ENCODE peak calls at places on chromosomes 6 and 20, in four cellular contexts. E, F, G and L are unnamed samples.

GRCh38 chr6:14085176-14085787 is 32.3 kb upstream of the CD83 start:
- DNase-seq in G (no peak), E (no peak), F (no peak), L (no peak)

GRCh38 chr6:133100870-133101269 is 140.3 kb upstream of the EYA4 start:
- DNase-seq in G (no peak), E (no peak), F (no peak), L (no peak)

GRCh38 chr6:28474441-28475219 is 31.3 kb upstream of the ZSCAN23 start:
- DNase-seq in E (peak; percentile 79), G (peak; percentile 87), F (peak; percentile 92), L (no peak)

GRCh38 chr20:59984551-59984950 is 26.3 kb downstream of the CDH26 start:
- DNase-seq in E (no peak), G (no peak), F (no peak), L (no peak)

GRCh38 chr6:43724914-43725642 is 37.5 kb upstream of the MRPS18A start:
- DNase-seq in G (peak; percentile 85), E (no peak), F (peak; percentile 95), L (no peak)

GRCh38 chr6:6856538-6857523 is 250.9 kb upstream of the RREB1 start:
- DNase-seq in F (peak; percentile 37), E (no peak), G (peak; percentile 85), L (peak; percentile 57)

GRCh38 chr6:1117530-1118286 is 194.2 kb upstream of the FOXQ1 start:
- DNase-seq in E (no peak), F (no peak), G (no peak), L (no peak)

GRCh38 chr6:35034411-35035171 is 106.5 kb downstream of the TCP11 start:
- DNase-seq in E (no peak), G (no peak), F (no peak), L (peak; percentile 26)

GRCh38 chr6:149840345-149841075 is 23.6 kb downstream of the LRP11 start:
- DNase-seq in E (no peak), F (peak; percentile 92), G (peak; percentile 69), L (peak; percentile 82)

GRCh38 chr6:169839898-169840631 is 88.6 kb downstream of the ERMARD start:
- DNase-seq in F (no peak), E (no peak), G (no peak), L (peak; percentile 12)

GRCh38 chr20:20064303-20064702 is 12.0 kb downstream of the CFAP61 start:
- DNase-seq in G (no peak), F (no peak), E (no peak), L (no peak)

GRCh38 chr20:16760431-16761304 is 12.5 kb downstream of the OTOR start:
- DNase-seq in F (no peak), E (no peak), G (peak; percentile 0), L (no peak)

GRCh38 chr20:16759161-16759523 is 11.0 kb downstream of the OTOR start:
- DNase-seq in G (no peak), E (no peak), F (no peak), L (no peak)

GRCh38 chr20:16758459-16759160 is 10.5 kb downstream of the OTOR start:
- DNase-seq in E (no peak), G (no peak), F (no peak), L (no peak)

GRCh38 chr20:16764560-16764959 is 16.4 kb downstream of the OTOR start:
- DNase-seq in F (no peak), E (no peak), G (no peak), L (no peak)

DNA sequence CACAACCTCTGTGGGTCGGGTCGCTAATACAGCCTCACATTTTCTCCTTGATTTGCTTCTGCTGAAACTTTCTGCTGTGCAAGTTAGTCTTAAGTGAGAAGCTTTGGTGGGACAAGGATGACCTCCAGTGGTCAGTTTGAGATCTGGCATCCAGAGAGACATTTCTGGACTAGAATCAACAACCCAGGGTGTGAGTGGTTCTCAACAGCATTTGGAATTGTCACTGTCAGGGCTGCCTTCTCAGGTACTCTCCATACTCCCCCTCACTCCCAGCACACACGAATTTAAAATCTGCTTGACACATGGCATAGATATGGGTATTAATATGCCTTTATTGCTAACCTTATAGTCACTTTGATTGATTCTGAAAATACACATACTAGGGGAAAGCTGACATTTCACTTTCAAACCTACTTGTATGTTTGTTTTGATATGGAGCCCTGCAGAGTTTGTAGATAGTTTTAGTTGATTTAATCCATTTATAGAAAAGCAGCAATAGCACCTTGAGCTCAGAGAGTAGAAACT is 13.2 kb downstream of the OTOR start:
- DNase-seq in F (peak; percentile 75), G (peak; percentile 73), E (peak; percentile 59), L (peak; percentile 70)
- H4K91ac ChIP-seq in F (no peak overlapping the region), G (no peak overlapping the region), E (no peak overlapping the region), L (no peak overlapping the region)

GRCh38 chr20:57263127-57263609 is 3.3 kb downstream of the BMP7 start:
- DNase-seq in G (no peak), F (no peak), E (no peak), L (no peak)
- H4K91ac ChIP-seq in G (no peak overlapping the region), F (no peak overlapping the region), E (no peak overlapping the region), L (no peak overlapping the region)

GRCh38 chr6:41640436-41640835 is 2.2 kb downstream of the MDFI start:
- DNase-seq in G (no peak), F (no peak), E (no peak), L (no peak)

GRCh38 chr6:41641352-41641925 is 3.2 kb downstream of the MDFI start:
- DNase-seq in G (no peak), E (no peak), F (no peak), L (no peak)

GRCh38 chr6:41643899-41644269 is 5.6 kb downstream of the MDFI start:
- DNase-seq in E (no peak), F (no peak), G (no peak), L (no peak)

GRCh38 chr6:41642960-41643898 is 5.0 kb downstream of the MDFI start:
- DNase-seq in E (no peak), G (no peak), F (no peak), L (no peak)

GRCh38 chr6:41642090-41642959 is 4.1 kb downstream of the MDFI start:
- DNase-seq in G (no peak), E (no peak), F (no peak), L (no peak)
- H4K91ac ChIP-seq in G (no peak overlapping the region), E (no peak overlapping the region), F (no peak overlapping the region), L (no peak overlapping the region)

GRCh38 chr20:3172933-3173581 is at the start of gene LZTS3:
- DNase-seq in E (peak; percentile 87), G (peak; percentile 74), F (peak; percentile 39), L (peak; percentile 86)
- H4K91ac ChIP-seq in E (no peak within 1 kb of the TSS), G (peak within 1 kb of the TSS; percentile 75), F (peak within 1 kb of the TSS; percentile 80), L (no peak within 1 kb of the TSS)

GRCh38 chr6:145756170-145756662 is 20.9 kb upstream of the EPM2A start:
- DNase-seq in F (peak; percentile 89), G (peak; percentile 90), E (no peak), L (no peak)

GRCh38 chr6:145761584-145761983 is 26.3 kb upstream of the EPM2A start:
- DNase-seq in G (no peak), F (no peak), E (no peak), L (no peak)

GRCh38 chr6:145752638-145753037 is 17.3 kb upstream of the EPM2A start:
- DNase-seq in E (no peak), F (no peak), G (no peak), L (no peak)

GRCh38 chr6:145755682-145756081 is 20.4 kb upstream of the EPM2A start:
- DNase-seq in F (no peak), G (no peak), E (no peak), L (no peak)

DNA sequence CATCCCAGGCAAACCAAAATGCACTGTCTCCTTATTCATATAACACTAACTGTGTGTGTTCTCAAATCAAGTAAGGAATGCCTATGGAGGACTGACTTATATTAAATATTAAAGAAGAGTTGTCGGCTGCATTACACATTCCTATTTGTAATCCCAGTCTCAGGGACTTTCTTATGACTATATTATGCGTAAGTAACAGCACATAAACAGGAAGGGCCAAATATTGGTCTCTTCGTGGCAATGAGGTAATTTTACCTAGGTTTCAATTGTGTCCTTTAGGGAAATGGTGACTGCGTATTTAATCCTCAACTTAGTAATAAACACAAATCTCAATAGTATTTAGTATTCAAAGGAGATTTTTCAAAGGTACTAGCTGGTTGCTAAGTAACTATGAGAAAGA is 22.8 kb upstream of the EPM2A start:
- DNase-seq in F (no peak), G (no peak), E (no peak), L (no peak)
- H4K91ac ChIP-seq in F (no peak overlapping the region), G (no peak overlapping the region), E (no peak overlapping the region), L (no peak overlapping the region)

GRCh38 chr20:23640018-23640872 is 2.5 kb upstream of the CST3 start:
- DNase-seq in E (no peak), F (no peak), G (no peak), L (no peak)
- H4K91ac ChIP-seq in E (peak overlapping the region; percentile 85), F (no peak overlapping the region), G (peak overlapping the region; percentile 86), L (no peak overlapping the region)

GRCh38 chr6:119179842-119180241 is 101.4 kb upstream of the FAM184A start:
- DNase-seq in E (no peak), F (no peak), G (no peak), L (no peak)
- H4K91ac ChIP-seq in E (no peak overlapping the region), F (no peak overlapping the region), G (no peak overlapping the region), L (no peak overlapping the region)

GRCh38 chr6:17865243-17865642 is 122.2 kb downstream of the KIF13A start:
- DNase-seq in F (peak; percentile 39), G (no peak), E (no peak), L (no peak)

GRCh38 chr6:17866876-17867444 is 120.5 kb downstream of the KIF13A start:
- DNase-seq in E (no peak), G (no peak), F (no peak), L (no peak)

GRCh38 chr6:17865798-17866725 is 121.4 kb downstream of the KIF13A start:
- DNase-seq in G (peak; percentile 97), F (peak; percentile 95), E (no peak), L (no peak)

GRCh38 chr6:17861361-17861760 is 126.1 kb downstream of the KIF13A start:
- DNase-seq in G (no peak), F (no peak), E (no peak), L (no peak)

DNA sequence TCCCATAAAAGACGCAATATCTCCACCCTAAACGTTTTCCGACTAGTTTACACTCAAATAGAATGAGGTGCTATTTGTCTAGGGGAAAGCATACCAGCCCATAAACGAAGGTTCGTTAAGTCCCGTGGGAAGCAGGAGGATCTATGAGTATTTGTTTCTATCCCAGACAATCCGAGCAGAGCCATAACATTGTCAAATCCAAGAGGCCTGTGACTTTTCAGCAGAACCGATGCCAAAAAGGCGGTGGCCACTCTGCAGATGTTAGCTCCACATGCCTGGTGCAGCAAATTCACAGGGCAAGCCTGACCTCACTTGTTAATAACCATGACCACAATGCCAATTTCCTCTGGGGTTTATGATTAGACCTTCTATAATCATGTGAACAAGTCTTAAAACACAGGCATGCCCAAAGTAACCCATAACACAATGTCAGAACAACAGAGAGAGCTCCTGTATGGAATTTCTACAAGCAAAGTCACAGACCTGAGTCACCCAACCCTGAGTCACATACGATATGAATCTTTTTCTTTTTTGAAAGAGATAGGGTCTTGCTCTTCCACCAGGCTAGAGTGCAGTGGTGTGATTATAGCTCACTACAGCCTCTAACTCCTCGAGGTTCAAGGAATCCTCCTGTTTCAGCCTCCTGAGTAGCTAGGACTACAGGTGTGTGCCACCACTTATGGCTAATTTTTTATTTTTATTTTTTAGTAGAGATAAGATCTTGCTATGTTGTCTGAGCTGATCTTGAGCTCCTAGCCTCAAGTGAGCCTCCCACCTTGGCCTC is 123.3 kb downstream of the KIF13A start:
- DNase-seq in G (peak; percentile 77), E (no peak), F (peak; percentile 82), L (no peak)
- H4K91ac ChIP-seq in G (no peak overlapping the region), E (no peak overlapping the region), F (peak overlapping the region; percentile 67), L (no peak overlapping the region)

GRCh38 chr6:41502607-41503434 is 43.4 kb upstream of the FOXP4 start:
- DNase-seq in G (peak; percentile 40), E (no peak), F (no peak), L (peak; percentile 69)
- H4K91ac ChIP-seq in G (peak overlapping the region; percentile 52), E (peak overlapping the region; percentile 85), F (peak overlapping the region; percentile 46), L (no peak overlapping the region)